ENCODE peak calls at places on chromosomes 12 and 14, in nine cellular contexts. One of them, this sample, is unnamed.

GRCh38 chr14:67575684-67576083 is 24.4 kb downstream of the PIGH start:
- DNase-seq in cardiac muscle cell: no peak
- DNase-seq in left lung: no peak
- DNase-seq in CD8-positive, alpha-beta T cell: no peak
- DNase-seq in MCF 10A: no peak
- DNase-seq in epithelial cell of esophagus: peak
- DNase-seq in activated B cell treated with CpG ODN at 0.5 μM for 24 hours: no peak
- DNase-seq in thyroid gland: no peak
- DNase-seq in mammary epithelial cell: no peak
- DNase-seq in this sample: no peak

GRCh38 chr14:54625158-54625557 is 58.2 kb downstream of the SAMD4A start:
- DNase-seq in cardiac muscle cell: no peak
- DNase-seq in left lung: no peak
- DNase-seq in CD8-positive, alpha-beta T cell: no peak
- DNase-seq in MCF 10A: peak
- DNase-seq in epithelial cell of esophagus: peak
- DNase-seq in activated B cell treated with CpG ODN at 0.5 μM for 24 hours: no peak
- DNase-seq in thyroid gland: no peak
- DNase-seq in mammary epithelial cell: no peak
- DNase-seq in this sample: no peak

GRCh38 chr14:92584856-92585255 is 71.3 kb downstream of the RIN3 start:
- DNase-seq in cardiac muscle cell: no peak
- DNase-seq in left lung: peak
- DNase-seq in CD8-positive, alpha-beta T cell: no peak
- DNase-seq in MCF 10A: no peak
- DNase-seq in epithelial cell of esophagus: no peak
- DNase-seq in activated B cell treated with CpG ODN at 0.5 μM for 24 hours: no peak
- DNase-seq in thyroid gland: no peak
- DNase-seq in mammary epithelial cell: no peak
- DNase-seq in this sample: no peak

GRCh38 chr14:95294834-95295599 is 24.7 kb downstream of the CLMN start:
- DNase-seq in cardiac muscle cell: no peak
- DNase-seq in left lung: no peak
- DNase-seq in CD8-positive, alpha-beta T cell: no peak
- DNase-seq in MCF 10A: peak
- DNase-seq in epithelial cell of esophagus: peak
- DNase-seq in activated B cell treated with CpG ODN at 0.5 μM for 24 hours: no peak
- DNase-seq in thyroid gland: peak
- DNase-seq in mammary epithelial cell: peak
- DNase-seq in this sample: no peak

GRCh38 chr12:8065991-8066594 is at the start of gene C3AR1:
- DNase-seq in cardiac muscle cell: no peak
- DNase-seq in left lung: no peak
- DNase-seq in CD8-positive, alpha-beta T cell: no peak
- DNase-seq in MCF 10A: peak
- DNase-seq in epithelial cell of esophagus: peak
- DNase-seq in activated B cell treated with CpG ODN at 0.5 μM for 24 hours: no peak
- DNase-seq in thyroid gland: no peak
- DNase-seq in mammary epithelial cell: peak
- DNase-seq in this sample: no peak

GRCh38 chr12:44046732-44047417 is 211.0 kb downstream of the TMEM117 start:
- DNase-seq in cardiac muscle cell: no peak
- DNase-seq in left lung: no peak
- DNase-seq in CD8-positive, alpha-beta T cell: no peak
- DNase-seq in MCF 10A: no peak
- DNase-seq in epithelial cell of esophagus: no peak
- DNase-seq in activated B cell treated with CpG ODN at 0.5 μM for 24 hours: no peak
- DNase-seq in thyroid gland: no peak
- DNase-seq in mammary epithelial cell: no peak
- DNase-seq in this sample: no peak

GRCh38 chr12:542290-543113 is 82.8 kb downstream of the B4GALNT3 start:
- DNase-seq in cardiac muscle cell: peak
- DNase-seq in left lung: no peak
- DNase-seq in CD8-positive, alpha-beta T cell: no peak
- DNase-seq in MCF 10A: no peak
- DNase-seq in epithelial cell of esophagus: no peak
- DNase-seq in activated B cell treated with CpG ODN at 0.5 μM for 24 hours: no peak
- DNase-seq in thyroid gland: no peak
- DNase-seq in mammary epithelial cell: no peak
- DNase-seq in this sample: no peak

GRCh38 chr14:61281911-61282310 is 773 bp upstream of the TMEM30B start:
- DNase-seq in cardiac muscle cell: no peak
- DNase-seq in left lung: no peak
- DNase-seq in CD8-positive, alpha-beta T cell: no peak
- DNase-seq in MCF 10A: no peak
- DNase-seq in epithelial cell of esophagus: no peak
- DNase-seq in activated B cell treated with CpG ODN at 0.5 μM for 24 hours: no peak
- DNase-seq in thyroid gland: no peak
- DNase-seq in mammary epithelial cell: no peak
- DNase-seq in this sample: no peak

GRCh38 chr12:119949145-119949544 is 39.9 kb upstream of the BICDL1 start:
- DNase-seq in cardiac muscle cell: no peak
- DNase-seq in left lung: no peak
- DNase-seq in CD8-positive, alpha-beta T cell: no peak
- DNase-seq in MCF 10A: no peak
- DNase-seq in epithelial cell of esophagus: no peak
- DNase-seq in activated B cell treated with CpG ODN at 0.5 μM for 24 hours: no peak
- DNase-seq in thyroid gland: peak
- DNase-seq in mammary epithelial cell: no peak
- DNase-seq in this sample: no peak

GRCh38 chr14:32683679-32684078 is 255.0 kb upstream of the NPAS3 start:
- DNase-seq in cardiac muscle cell: no peak
- DNase-seq in left lung: no peak
- DNase-seq in CD8-positive, alpha-beta T cell: no peak
- DNase-seq in MCF 10A: no peak
- DNase-seq in epithelial cell of esophagus: no peak
- DNase-seq in activated B cell treated with CpG ODN at 0.5 μM for 24 hours: no peak
- DNase-seq in thyroid gland: no peak
- DNase-seq in mammary epithelial cell: no peak
- DNase-seq in this sample: no peak

DNA sequence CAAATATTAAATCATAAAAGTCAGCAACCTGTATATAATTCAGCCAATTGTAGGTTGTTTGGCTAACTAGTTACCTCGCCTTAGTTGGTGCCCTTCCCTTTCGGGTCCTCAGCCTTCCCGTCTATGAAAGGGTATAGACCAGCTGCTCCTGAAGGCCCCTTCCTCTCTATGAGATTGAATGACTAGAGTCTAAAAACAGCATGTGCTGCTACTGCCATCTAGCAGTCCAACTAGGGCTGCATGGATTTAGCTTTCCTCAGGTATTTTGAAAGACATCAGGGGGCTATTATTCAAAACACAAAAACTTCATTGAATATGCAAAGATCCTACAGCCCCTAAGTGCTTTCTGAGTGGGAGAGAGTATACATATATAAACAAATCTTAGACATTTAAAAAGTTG is 37.0 kb upstream of the TMEM263 start:
- DNase-seq in cardiac muscle cell: peak
- DNase-seq in left lung: no peak
- DNase-seq in CD8-positive, alpha-beta T cell: no peak
- DNase-seq in MCF 10A: peak
- DNase-seq in epithelial cell of esophagus: peak
- DNase-seq in activated B cell treated with CpG ODN at 0.5 μM for 24 hours: no peak
- DNase-seq in thyroid gland: no peak
- DNase-seq in mammary epithelial cell: no peak
- DNase-seq in this sample: no peak
- TF ChIP-seq CTCF in cardiac muscle cell: peak
- TF ChIP-seq CTCF in left lung: no peak
- TF ChIP-seq CTCF in CD8-positive, alpha-beta T cell: no peak
- TF ChIP-seq CTCF in MCF 10A: peak
- TF ChIP-seq CTCF in epithelial cell of esophagus: peak
- TF ChIP-seq CTCF in activated B cell treated with CpG ODN at 0.5 μM for 24 hours: no peak
- TF ChIP-seq CTCF in thyroid gland: no peak
- TF ChIP-seq CTCF in mammary epithelial cell: peak
- TF ChIP-seq CTCF in this sample: no peak

DNA sequence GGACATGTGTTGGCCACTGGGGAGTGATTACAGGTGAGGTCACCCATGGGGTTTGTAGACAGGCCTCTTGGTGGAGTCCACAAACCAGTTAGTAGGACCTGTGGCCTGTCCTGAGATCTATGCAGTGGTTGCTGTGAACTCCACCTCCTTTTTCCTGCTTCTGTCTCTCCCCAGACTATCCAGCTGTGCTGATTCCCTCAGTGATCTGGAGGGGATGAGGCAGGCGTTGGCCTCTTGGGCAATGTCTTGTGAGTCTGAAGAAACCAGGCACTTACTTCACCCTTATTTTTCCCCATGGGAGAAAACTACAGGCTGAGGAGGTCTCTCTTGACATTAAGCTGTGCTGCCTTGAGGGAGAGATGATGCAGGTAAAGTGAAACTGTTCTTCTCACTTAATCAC is 257.2 kb upstream of the PRICKLE1 start:
- DNase-seq in cardiac muscle cell: no peak
- DNase-seq in left lung: no peak
- DNase-seq in CD8-positive, alpha-beta T cell: no peak
- DNase-seq in MCF 10A: peak
- DNase-seq in epithelial cell of esophagus: peak
- DNase-seq in activated B cell treated with CpG ODN at 0.5 μM for 24 hours: no peak
- DNase-seq in thyroid gland: no peak
- DNase-seq in mammary epithelial cell: peak
- DNase-seq in this sample: no peak
- TF ChIP-seq CTCF in cardiac muscle cell: no peak
- TF ChIP-seq CTCF in left lung: no peak
- TF ChIP-seq CTCF in CD8-positive, alpha-beta T cell: no peak
- TF ChIP-seq CTCF in MCF 10A: no peak
- TF ChIP-seq CTCF in epithelial cell of esophagus: no peak
- TF ChIP-seq CTCF in activated B cell treated with CpG ODN at 0.5 μM for 24 hours: no peak
- TF ChIP-seq CTCF in thyroid gland: no peak
- TF ChIP-seq CTCF in mammary epithelial cell: no peak
- TF ChIP-seq CTCF in this sample: no peak

DNA sequence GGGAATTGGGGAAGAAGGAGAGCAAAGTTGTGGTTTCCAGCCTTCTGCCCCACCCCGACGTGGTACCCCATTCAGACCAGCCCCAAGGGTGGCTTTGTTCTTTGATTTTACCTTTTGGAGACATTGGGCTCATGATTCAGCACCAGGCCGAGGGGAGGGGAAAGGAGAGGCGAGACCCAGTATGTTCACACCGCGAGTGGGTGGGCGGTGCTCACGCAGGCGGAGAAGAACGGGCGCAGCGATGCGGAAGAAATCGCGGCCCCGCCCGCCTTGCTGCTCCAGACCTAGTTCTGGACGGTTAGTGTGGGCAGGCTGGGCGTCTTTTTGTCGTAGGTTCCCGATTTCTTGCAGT is 960 bp downstream of the ATL1 start:
- DNase-seq in cardiac muscle cell: peak
- DNase-seq in left lung: peak
- DNase-seq in CD8-positive, alpha-beta T cell: no peak
- DNase-seq in MCF 10A: peak
- DNase-seq in epithelial cell of esophagus: peak
- DNase-seq in activated B cell treated with CpG ODN at 0.5 μM for 24 hours: peak
- DNase-seq in thyroid gland: peak
- DNase-seq in mammary epithelial cell: peak
- DNase-seq in this sample: peak
- TF ChIP-seq CTCF in cardiac muscle cell: no peak
- TF ChIP-seq CTCF in left lung: no peak
- TF ChIP-seq CTCF in CD8-positive, alpha-beta T cell: no peak
- TF ChIP-seq CTCF in MCF 10A: no peak
- TF ChIP-seq CTCF in epithelial cell of esophagus: no peak
- TF ChIP-seq CTCF in activated B cell treated with CpG ODN at 0.5 μM for 24 hours: no peak
- TF ChIP-seq CTCF in thyroid gland: no peak
- TF ChIP-seq CTCF in mammary epithelial cell: no peak
- TF ChIP-seq CTCF in this sample: no peak

GRCh38 chr14:20274062-20274461 is 31.7 kb downstream of the TTC5 start:
- DNase-seq in cardiac muscle cell: no peak
- DNase-seq in left lung: no peak
- DNase-seq in CD8-positive, alpha-beta T cell: no peak
- DNase-seq in MCF 10A: no peak
- DNase-seq in epithelial cell of esophagus: no peak
- DNase-seq in activated B cell treated with CpG ODN at 0.5 μM for 24 hours: no peak
- DNase-seq in thyroid gland: no peak
- DNase-seq in mammary epithelial cell: no peak
- DNase-seq in this sample: no peak
- TF ChIP-seq CTCF in cardiac muscle cell: no peak
- TF ChIP-seq CTCF in left lung: no peak
- TF ChIP-seq CTCF in CD8-positive, alpha-beta T cell: no peak
- TF ChIP-seq CTCF in MCF 10A: no peak
- TF ChIP-seq CTCF in epithelial cell of esophagus: no peak
- TF ChIP-seq CTCF in activated B cell treated with CpG ODN at 0.5 μM for 24 hours: no peak
- TF ChIP-seq CTCF in thyroid gland: no peak
- TF ChIP-seq CTCF in mammary epithelial cell: no peak
- TF ChIP-seq CTCF in this sample: no peak

GRCh38 chr14:35384386-35385041 is 20.0 kb downstream of the NFKBIA start:
- DNase-seq in cardiac muscle cell: no peak
- DNase-seq in left lung: no peak
- DNase-seq in CD8-positive, alpha-beta T cell: no peak
- DNase-seq in MCF 10A: peak
- DNase-seq in epithelial cell of esophagus: peak
- DNase-seq in activated B cell treated with CpG ODN at 0.5 μM for 24 hours: no peak
- DNase-seq in thyroid gland: peak
- DNase-seq in mammary epithelial cell: no peak
- DNase-seq in this sample: no peak
- TF ChIP-seq CTCF in cardiac muscle cell: peak
- TF ChIP-seq CTCF in left lung: no peak
- TF ChIP-seq CTCF in CD8-positive, alpha-beta T cell: no peak
- TF ChIP-seq CTCF in MCF 10A: no peak
- TF ChIP-seq CTCF in epithelial cell of esophagus: no peak
- TF ChIP-seq CTCF in activated B cell treated with CpG ODN at 0.5 μM for 24 hours: no peak
- TF ChIP-seq CTCF in thyroid gland: no peak
- TF ChIP-seq CTCF in mammary epithelial cell: no peak
- TF ChIP-seq CTCF in this sample: no peak

DNA sequence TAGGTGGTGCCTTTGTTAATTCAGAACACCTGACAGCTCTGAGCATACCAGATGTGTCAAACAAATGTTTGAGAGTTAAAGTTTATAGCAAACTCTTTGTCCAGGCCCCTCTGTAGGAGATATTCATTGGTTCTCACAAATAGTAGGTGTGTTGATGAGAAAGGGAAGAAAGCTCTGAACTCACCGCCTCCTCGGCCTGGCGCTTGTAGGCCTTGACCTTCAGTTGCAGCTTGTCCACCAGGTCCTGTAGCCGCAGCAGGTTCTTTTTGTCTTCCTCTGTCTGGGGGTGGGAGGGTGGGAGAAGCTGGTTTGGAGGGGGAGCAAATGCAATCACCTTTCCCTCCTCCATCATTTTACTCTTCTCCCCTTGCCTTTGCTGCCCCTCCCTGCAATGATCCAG is 6.2 kb downstream of the CMTM5 start:
- DNase-seq in cardiac muscle cell: no peak
- DNase-seq in left lung: no peak
- DNase-seq in CD8-positive, alpha-beta T cell: no peak
- DNase-seq in MCF 10A: no peak
- DNase-seq in epithelial cell of esophagus: no peak
- DNase-seq in activated B cell treated with CpG ODN at 0.5 μM for 24 hours: no peak
- DNase-seq in thyroid gland: no peak
- DNase-seq in mammary epithelial cell: no peak
- DNase-seq in this sample: no peak
- TF ChIP-seq CTCF in cardiac muscle cell: no peak
- TF ChIP-seq CTCF in left lung: no peak
- TF ChIP-seq CTCF in CD8-positive, alpha-beta T cell: no peak
- TF ChIP-seq CTCF in MCF 10A: no peak
- TF ChIP-seq CTCF in epithelial cell of esophagus: no peak
- TF ChIP-seq CTCF in activated B cell treated with CpG ODN at 0.5 μM for 24 hours: no peak
- TF ChIP-seq CTCF in thyroid gland: no peak
- TF ChIP-seq CTCF in mammary epithelial cell: no peak
- TF ChIP-seq CTCF in this sample: no peak

This sample was measured in natural killer cell.